ENCODE peak calls at places on chromosomes 5 and 9, in ten cellular contexts. One of them, this sample, is unnamed.

GRCh38 chr9:128607642-128608350 is 48.9 kb downstream of the DYNC2I2 start:
- DNase-seq in CD4-positive, alpha-beta T cell: no peak
- DNase-seq in mesothelial cell of epicardium: no peak
- DNase-seq in lower lobe of right lung: no peak
- DNase-seq in CD8-positive, alpha-beta T cell: no peak
- DNase-seq in psoas muscle: peak
- DNase-seq in PC-9: no peak
- DNase-seq in GM20000: no peak
- DNase-seq in brain microvascular endothelial cell: no peak
- DNase-seq in spleen: no peak
- DNase-seq in this sample: peak

GRCh38 chr5:6712136-6712581 is 1.1 kb upstream of the TENT4A start:
- DNase-seq in CD4-positive, alpha-beta T cell: peak
- DNase-seq in mesothelial cell of epicardium: peak
- DNase-seq in lower lobe of right lung: peak
- DNase-seq in CD8-positive, alpha-beta T cell: peak
- DNase-seq in psoas muscle: peak
- DNase-seq in PC-9: peak
- DNase-seq in GM20000: peak
- DNase-seq in brain microvascular endothelial cell: peak
- DNase-seq in spleen: peak
- DNase-seq in this sample: no peak

GRCh38 chr5:39379683-39380082 is 15.4 kb upstream of the C9 start:
- DNase-seq in CD4-positive, alpha-beta T cell: no peak
- DNase-seq in mesothelial cell of epicardium: no peak
- DNase-seq in lower lobe of right lung: no peak
- DNase-seq in CD8-positive, alpha-beta T cell: no peak
- DNase-seq in psoas muscle: no peak
- DNase-seq in PC-9: no peak
- DNase-seq in GM20000: no peak
- DNase-seq in brain microvascular endothelial cell: no peak
- DNase-seq in spleen: no peak
- DNase-seq in this sample: no peak

GRCh38 chr9:33355933-33356332 is 46.4 kb downstream of the AQP7 start:
- DNase-seq in CD4-positive, alpha-beta T cell: no peak
- DNase-seq in mesothelial cell of epicardium: no peak
- DNase-seq in lower lobe of right lung: no peak
- DNase-seq in CD8-positive, alpha-beta T cell: no peak
- DNase-seq in psoas muscle: no peak
- DNase-seq in PC-9: no peak
- DNase-seq in GM20000: no peak
- DNase-seq in brain microvascular endothelial cell: no peak
- DNase-seq in spleen: no peak
- DNase-seq in this sample: no peak

GRCh38 chr9:121383715-121384114 is 13.7 kb upstream of the STOM start:
- DNase-seq in CD4-positive, alpha-beta T cell: no peak
- DNase-seq in mesothelial cell of epicardium: no peak
- DNase-seq in lower lobe of right lung: no peak
- DNase-seq in CD8-positive, alpha-beta T cell: no peak
- DNase-seq in psoas muscle: no peak
- DNase-seq in PC-9: no peak
- DNase-seq in GM20000: no peak
- DNase-seq in brain microvascular endothelial cell: no peak
- DNase-seq in spleen: no peak
- DNase-seq in this sample: no peak

GRCh38 chr9:94156549-94157407 is 72.5 kb downstream of the PTPDC1 start:
- DNase-seq in CD4-positive, alpha-beta T cell: no peak
- DNase-seq in mesothelial cell of epicardium: peak
- DNase-seq in lower lobe of right lung: peak
- DNase-seq in CD8-positive, alpha-beta T cell: no peak
- DNase-seq in psoas muscle: peak
- DNase-seq in PC-9: no peak
- DNase-seq in GM20000: no peak
- DNase-seq in brain microvascular endothelial cell: peak
- DNase-seq in spleen: no peak
- DNase-seq in this sample: peak

GRCh38 chr9:3732077-3733038 is 206.6 kb upstream of the RFX3 start:
- DNase-seq in CD4-positive, alpha-beta T cell: no peak
- DNase-seq in mesothelial cell of epicardium: peak
- DNase-seq in lower lobe of right lung: no peak
- DNase-seq in CD8-positive, alpha-beta T cell: no peak
- DNase-seq in psoas muscle: no peak
- DNase-seq in PC-9: peak
- DNase-seq in GM20000: peak
- DNase-seq in brain microvascular endothelial cell: peak
- DNase-seq in spleen: no peak
- DNase-seq in this sample: no peak

GRCh38 chr5:74877624-74878304 is 11.6 kb upstream of the FAM169A start:
- DNase-seq in CD4-positive, alpha-beta T cell: no peak
- DNase-seq in mesothelial cell of epicardium: no peak
- DNase-seq in lower lobe of right lung: no peak
- DNase-seq in CD8-positive, alpha-beta T cell: no peak
- DNase-seq in psoas muscle: no peak
- DNase-seq in PC-9: no peak
- DNase-seq in GM20000: no peak
- DNase-seq in brain microvascular endothelial cell: no peak
- DNase-seq in spleen: no peak
- DNase-seq in this sample: no peak

GRCh38 chr5:65041296-65042158 is 272.8 kb downstream of the CWC27 start:
- DNase-seq in CD4-positive, alpha-beta T cell: no peak
- DNase-seq in mesothelial cell of epicardium: no peak
- DNase-seq in lower lobe of right lung: no peak
- DNase-seq in CD8-positive, alpha-beta T cell: no peak
- DNase-seq in psoas muscle: no peak
- DNase-seq in PC-9: peak
- DNase-seq in GM20000: no peak
- DNase-seq in brain microvascular endothelial cell: no peak
- DNase-seq in spleen: no peak
- DNase-seq in this sample: no peak

GRCh38 chr5:135269828-135270545 is 129.0 kb downstream of the MACROH2A1 start:
- DNase-seq in CD4-positive, alpha-beta T cell: no peak
- DNase-seq in mesothelial cell of epicardium: no peak
- DNase-seq in lower lobe of right lung: no peak
- DNase-seq in CD8-positive, alpha-beta T cell: no peak
- DNase-seq in psoas muscle: peak
- DNase-seq in PC-9: no peak
- DNase-seq in GM20000: no peak
- DNase-seq in brain microvascular endothelial cell: peak
- DNase-seq in spleen: no peak
- DNase-seq in this sample: no peak

GRCh38 chr9:105151686-105151995 is 92.8 kb upstream of the SLC44A1 start:
- DNase-seq in CD4-positive, alpha-beta T cell: no peak
- DNase-seq in mesothelial cell of epicardium: no peak
- DNase-seq in lower lobe of right lung: no peak
- DNase-seq in CD8-positive, alpha-beta T cell: no peak
- DNase-seq in psoas muscle: no peak
- DNase-seq in PC-9: no peak
- DNase-seq in GM20000: no peak
- DNase-seq in brain microvascular endothelial cell: no peak
- DNase-seq in spleen: no peak
- DNase-seq in this sample: no peak

GRCh38 chr5:138538943-138539627 is 4.0 kb downstream of the ETF1 start:
- DNase-seq in CD4-positive, alpha-beta T cell: no peak
- DNase-seq in mesothelial cell of epicardium: no peak
- DNase-seq in lower lobe of right lung: no peak
- DNase-seq in CD8-positive, alpha-beta T cell: no peak
- DNase-seq in psoas muscle: no peak
- DNase-seq in PC-9: no peak
- DNase-seq in GM20000: no peak
- DNase-seq in brain microvascular endothelial cell: no peak
- DNase-seq in spleen: no peak
- DNase-seq in this sample: no peak

GRCh38 chr5:138539791-138540190 is 3.2 kb downstream of the ETF1 start:
- DNase-seq in CD4-positive, alpha-beta T cell: no peak
- DNase-seq in mesothelial cell of epicardium: no peak
- DNase-seq in lower lobe of right lung: no peak
- DNase-seq in CD8-positive, alpha-beta T cell: no peak
- DNase-seq in psoas muscle: no peak
- DNase-seq in PC-9: no peak
- DNase-seq in GM20000: no peak
- DNase-seq in brain microvascular endothelial cell: no peak
- DNase-seq in spleen: no peak
- DNase-seq in this sample: no peak

GRCh38 chr5:138536215-138536614 is 6.8 kb downstream of the ETF1 start:
- DNase-seq in CD4-positive, alpha-beta T cell: no peak
- DNase-seq in mesothelial cell of epicardium: no peak
- DNase-seq in lower lobe of right lung: no peak
- DNase-seq in CD8-positive, alpha-beta T cell: no peak
- DNase-seq in psoas muscle: no peak
- DNase-seq in PC-9: no peak
- DNase-seq in GM20000: no peak
- DNase-seq in brain microvascular endothelial cell: no peak
- DNase-seq in spleen: no peak
- DNase-seq in this sample: no peak

GRCh38 chr5:138533973-138534941 is 8.8 kb downstream of the ETF1 start:
- DNase-seq in CD4-positive, alpha-beta T cell: no peak
- DNase-seq in mesothelial cell of epicardium: no peak
- DNase-seq in lower lobe of right lung: no peak
- DNase-seq in CD8-positive, alpha-beta T cell: no peak
- DNase-seq in psoas muscle: no peak
- DNase-seq in PC-9: no peak
- DNase-seq in GM20000: no peak
- DNase-seq in brain microvascular endothelial cell: no peak
- DNase-seq in spleen: no peak
- DNase-seq in this sample: no peak

DNA sequence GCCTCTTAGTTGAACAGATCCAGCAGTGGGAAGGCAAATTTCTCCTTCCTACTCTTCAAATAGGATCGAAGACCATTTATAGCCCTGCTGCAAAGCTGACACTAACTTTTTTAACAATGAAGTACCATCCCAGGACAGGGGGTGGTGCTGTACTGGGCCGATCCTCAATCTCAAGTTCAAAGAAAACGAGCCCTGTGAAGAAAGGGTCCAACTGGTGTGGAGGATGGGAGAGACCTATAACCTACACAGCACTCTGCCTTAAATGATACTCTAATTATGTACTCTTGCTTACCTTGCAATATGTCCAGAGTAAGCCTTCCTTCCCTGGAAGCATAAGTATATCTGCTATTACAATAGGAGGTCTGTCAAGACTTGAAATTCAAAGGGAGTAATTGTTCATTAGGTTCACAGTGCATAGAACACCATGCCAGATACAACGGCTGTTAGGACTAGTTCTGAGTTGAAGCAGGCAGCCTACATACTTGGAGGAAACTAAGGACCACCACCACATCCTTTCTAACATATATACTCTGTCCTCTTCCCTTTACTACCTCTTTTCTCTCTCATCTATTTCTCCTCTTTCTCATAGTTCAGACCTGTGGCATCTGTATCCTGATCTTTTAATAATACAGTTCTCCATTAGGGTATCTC is 6.2 kb downstream of the ETF1 start:
- DNase-seq in CD4-positive, alpha-beta T cell: no peak
- DNase-seq in mesothelial cell of epicardium: no peak
- DNase-seq in lower lobe of right lung: no peak
- DNase-seq in CD8-positive, alpha-beta T cell: peak
- DNase-seq in psoas muscle: no peak
- DNase-seq in PC-9: no peak
- DNase-seq in GM20000: no peak
- DNase-seq in brain microvascular endothelial cell: peak
- DNase-seq in spleen: no peak
- DNase-seq in this sample: no peak
- TF ChIP-seq CTCF in CD4-positive, alpha-beta T cell: no peak
- TF ChIP-seq CTCF in mesothelial cell of epicardium: peak
- TF ChIP-seq CTCF in lower lobe of right lung: peak
- TF ChIP-seq CTCF in CD8-positive, alpha-beta T cell: peak
- TF ChIP-seq CTCF in psoas muscle: peak
- TF ChIP-seq CTCF in PC-9: peak
- TF ChIP-seq CTCF in GM20000: no peak
- TF ChIP-seq CTCF in brain microvascular endothelial cell: peak
- TF ChIP-seq CTCF in spleen: no peak
- TF ChIP-seq CTCF in this sample: no peak

GRCh38 chr5:2330731-2331130 is 420.7 kb downstream of the IRX2 start:
- DNase-seq in CD4-positive, alpha-beta T cell: no peak
- DNase-seq in mesothelial cell of epicardium: no peak
- DNase-seq in lower lobe of right lung: no peak
- DNase-seq in CD8-positive, alpha-beta T cell: no peak
- DNase-seq in psoas muscle: no peak
- DNase-seq in PC-9: no peak
- DNase-seq in GM20000: no peak
- DNase-seq in brain microvascular endothelial cell: no peak
- DNase-seq in spleen: no peak
- DNase-seq in this sample: no peak
- TF ChIP-seq CTCF in CD4-positive, alpha-beta T cell: no peak
- TF ChIP-seq CTCF in mesothelial cell of epicardium: no peak
- TF ChIP-seq CTCF in lower lobe of right lung: no peak
- TF ChIP-seq CTCF in CD8-positive, alpha-beta T cell: no peak
- TF ChIP-seq CTCF in psoas muscle: no peak
- TF ChIP-seq CTCF in PC-9: no peak
- TF ChIP-seq CTCF in GM20000: no peak
- TF ChIP-seq CTCF in brain microvascular endothelial cell: no peak
- TF ChIP-seq CTCF in spleen: no peak
- TF ChIP-seq CTCF in this sample: no peak

DNA sequence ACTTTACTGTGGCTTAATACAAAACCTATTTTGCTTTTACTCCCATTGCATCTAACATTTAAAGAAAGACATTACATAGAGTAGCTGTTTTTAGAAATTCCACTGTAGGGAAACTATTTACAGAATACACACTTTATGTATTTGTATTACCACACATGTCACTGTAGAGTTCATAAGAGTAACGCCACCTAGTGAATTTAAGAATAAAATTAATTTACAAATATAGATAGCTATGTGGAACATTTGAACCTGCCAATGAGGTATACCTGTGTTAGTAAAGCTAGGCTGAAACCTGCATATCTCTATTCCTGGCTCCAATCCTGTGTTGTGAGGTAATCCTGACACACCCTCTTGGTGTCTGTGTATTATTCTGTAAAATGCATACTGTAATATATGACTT is 234.4 kb downstream of the MAST4 start:
- DNase-seq in CD4-positive, alpha-beta T cell: no peak
- DNase-seq in mesothelial cell of epicardium: no peak
- DNase-seq in lower lobe of right lung: no peak
- DNase-seq in CD8-positive, alpha-beta T cell: no peak
- DNase-seq in psoas muscle: no peak
- DNase-seq in PC-9: no peak
- DNase-seq in GM20000: no peak
- DNase-seq in brain microvascular endothelial cell: no peak
- DNase-seq in spleen: no peak
- DNase-seq in this sample: no peak
- TF ChIP-seq CTCF in CD4-positive, alpha-beta T cell: no peak
- TF ChIP-seq CTCF in mesothelial cell of epicardium: no peak
- TF ChIP-seq CTCF in lower lobe of right lung: no peak
- TF ChIP-seq CTCF in CD8-positive, alpha-beta T cell: no peak
- TF ChIP-seq CTCF in psoas muscle: no peak
- TF ChIP-seq CTCF in PC-9: no peak
- TF ChIP-seq CTCF in GM20000: no peak
- TF ChIP-seq CTCF in brain microvascular endothelial cell: no peak
- TF ChIP-seq CTCF in spleen: no peak
- TF ChIP-seq CTCF in this sample: no peak

DNA sequence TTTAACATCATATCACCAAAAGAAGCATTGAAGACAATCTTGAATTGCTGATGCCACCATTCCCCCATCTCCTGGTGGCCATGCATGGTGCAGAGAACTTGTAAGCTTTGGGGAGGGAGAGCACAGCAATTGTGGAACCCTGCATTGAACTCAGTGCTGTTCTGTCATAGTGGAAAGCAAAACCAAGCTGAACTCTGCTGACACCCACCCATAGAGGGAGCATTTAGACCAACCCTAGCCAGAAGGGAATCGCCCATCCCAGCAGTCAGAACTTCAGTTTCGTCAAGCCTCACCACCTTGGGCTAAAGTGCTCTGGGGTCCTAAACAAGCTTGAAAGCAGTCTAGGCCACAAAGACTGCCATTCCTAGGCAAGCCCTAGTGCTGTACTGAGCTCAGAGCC is 37.4 kb upstream of the RUSC2 start:
- DNase-seq in CD4-positive, alpha-beta T cell: no peak
- DNase-seq in mesothelial cell of epicardium: no peak
- DNase-seq in lower lobe of right lung: no peak
- DNase-seq in CD8-positive, alpha-beta T cell: no peak
- DNase-seq in psoas muscle: no peak
- DNase-seq in PC-9: no peak
- DNase-seq in GM20000: no peak
- DNase-seq in brain microvascular endothelial cell: no peak
- DNase-seq in spleen: no peak
- DNase-seq in this sample: no peak
- TF ChIP-seq CTCF in CD4-positive, alpha-beta T cell: no peak
- TF ChIP-seq CTCF in mesothelial cell of epicardium: no peak
- TF ChIP-seq CTCF in lower lobe of right lung: no peak
- TF ChIP-seq CTCF in CD8-positive, alpha-beta T cell: no peak
- TF ChIP-seq CTCF in psoas muscle: no peak
- TF ChIP-seq CTCF in PC-9: no peak
- TF ChIP-seq CTCF in GM20000: no peak
- TF ChIP-seq CTCF in brain microvascular endothelial cell: peak
- TF ChIP-seq CTCF in spleen: no peak
- TF ChIP-seq CTCF in this sample: no peak